ENCODE peak calls at places on chromosomes 4 and X, in eight cellular contexts. J, C, F, W, Q, Z, K and U are unnamed samples.

GRCh38 chr4:2462218-2462991 is 6.5 kb upstream of the RNF4 start:
- DNase-seq in J (peak), Q (peak), F (no peak), W (peak), Z (peak), C (peak), K (peak), U (peak)

GRCh38 chr4:3422241-3422801 is 19.4 kb upstream of the HGFAC start:
- DNase-seq in C (no peak), W (no peak), J (peak), Q (no peak), K (peak), Z (no peak), F (no peak), U (no peak)

GRCh38 chr4:73045894-73046293 is 23.6 kb downstream of the COX18 start:
- DNase-seq in Z (no peak), C (no peak), J (no peak), K (no peak), F (no peak), W (peak), Q (no peak), U (no peak)

GRCh38 chrX:119516157-119516702 is 48.0 kb downstream of the SLC25A5 start:
- DNase-seq in W (peak), Z (no peak), F (no peak), Q (peak), K (no peak), J (peak), C (peak), U (peak)

GRCh38 chrX:30196322-30196721 is 19.0 kb upstream of the MAGEB2 start:
- DNase-seq in W (peak), Q (peak), F (no peak), K (no peak), Z (no peak), C (peak), J (no peak), U (peak)

GRCh38 chrX:11406109-11406755 is 113.0 kb downstream of the AMELX start:
- DNase-seq in K (no peak), Z (no peak), F (no peak), W (peak), Q (no peak), C (peak), J (no peak), U (peak)

GRCh38 chr4:686371-687040 is 2.4 kb downstream of the SLC49A3 start:
- DNase-seq in Q (no peak), J (peak), F (no peak), C (no peak), W (no peak), K (no peak), Z (peak), U (no peak)

GRCh38 chr4:85430697-85431096 is 44.3 kb upstream of the ARHGAP24 start:
- DNase-seq in C (no peak), W (no peak), J (no peak), Z (no peak), K (no peak), Q (peak), F (no peak), U (peak)

GRCh38 chr4:1638873-1639272 is 45.2 kb downstream of the FAM53A start:
- DNase-seq in Q (no peak), K (no peak), C (no peak), F (no peak), Z (no peak), J (peak), W (no peak), U (no peak)

GRCh38 chr4:11821774-11822430 is 393.2 kb upstream of the HS3ST1 start:
- DNase-seq in Q (no peak), K (no peak), C (no peak), Z (no peak), J (no peak), W (no peak), F (no peak), U (no peak)

GRCh38 chr4:115361781-115362180 is 248.4 kb upstream of the NDST4 start:
- DNase-seq in Q (no peak), W (no peak), Z (no peak), J (no peak), F (no peak), K (no peak), C (no peak), U (no peak)

GRCh38 chr4:97646997-97647396 is 496.3 kb downstream of the STPG2 start:
- DNase-seq in K (no peak), Z (peak), C (peak), Q (peak), W (no peak), J (peak), F (no peak), U (peak)

GRCh38 chrX:47958943-47959342 is 44.8 kb downstream of the ZNF182 start:
- DNase-seq in C (no peak), J (no peak), W (no peak), Q (peak), Z (no peak), K (no peak), F (no peak), U (peak)

GRCh38 chrX:24748196-24748595 is 54.5 kb downstream of the POLA1 start:
- DNase-seq in J (no peak), F (no peak), Q (no peak), C (no peak), K (no peak), W (no peak), Z (no peak), U (no peak)

GRCh38 chrX:41561045-41561444 is 113.9 kb downstream of the NYX start:
- DNase-seq in Q (peak), K (no peak), J (no peak), W (peak), C (peak), Z (no peak), F (no peak), U (peak)

GRCh38 chr4:95835672-95836071 is 4.2 kb upstream of the PDHA2 start:
- DNase-seq in Z (no peak), C (no peak), W (no peak), J (no peak), K (no peak), Q (peak), F (no peak), U (no peak)

GRCh38 chr4:19982556-19982955 is 269.1 kb upstream of the SLIT2 start:
- DNase-seq in W (peak), F (no peak), Q (no peak), C (peak), Z (no peak), K (no peak), J (no peak), U (peak)

GRCh38 chrX:47815901-47816845 is 20.5 kb upstream of the ZNF81 start:
- DNase-seq in F (no peak), J (no peak), C (no peak), K (no peak), Z (no peak), Q (no peak), W (no peak), U (no peak)

GRCh38 chrX:15816886-15817285 is 26.6 kb downstream of the ZRSR2 start:
- DNase-seq in C (peak), Z (no peak), F (no peak), Q (no peak), K (no peak), J (no peak), W (no peak), U (peak)

GRCh38 chr4:83855044-83855443 is 319.1 kb downstream of the GPAT3 start:
- DNase-seq in Q (peak), C (peak), J (no peak), Z (no peak), F (no peak), W (peak), K (no peak), U (peak)

GRCh38 chr4:114807759-114808404 is 209.3 kb downstream of the UGT8 start:
- DNase-seq in C (peak), Z (no peak), J (no peak), W (peak), F (no peak), K (no peak), Q (peak), U (peak)

GRCh38 chr4:126405369-126405982 is 1090.7 kb downstream of the FAT4 start:
- DNase-seq in J (no peak), C (peak), W (peak), Z (no peak), K (no peak), F (no peak), Q (no peak), U (peak)

GRCh38 chr4:99468891-99469290 is 33.7 kb upstream of the ADH7 start:
- DNase-seq in F (no peak), Q (no peak), Z (no peak), W (peak), K (no peak), J (no peak), C (no peak), U (peak)

GRCh38 chrX:455199-455598 is 68.5 kb upstream of the PPP2R3B start:
- DNase-seq in W (no peak), F (no peak), Z (peak), K (no peak), J (no peak), Q (no peak), C (no peak), U (no peak)

GRCh38 chr4:9923195-9923812 is 98.0 kb downstream of the SLC2A9 start:
- DNase-seq in Q (no peak), F (no peak), K (no peak), W (no peak), J (no peak), C (no peak), Z (no peak), U (no peak)

GRCh38 chr4:7124643-7125442 is 57.0 kb upstream of the GRPEL1 start:
- DNase-seq in K (no peak), Z (peak), Q (peak), C (peak), W (peak), F (no peak), J (peak), U (peak)

DNA sequence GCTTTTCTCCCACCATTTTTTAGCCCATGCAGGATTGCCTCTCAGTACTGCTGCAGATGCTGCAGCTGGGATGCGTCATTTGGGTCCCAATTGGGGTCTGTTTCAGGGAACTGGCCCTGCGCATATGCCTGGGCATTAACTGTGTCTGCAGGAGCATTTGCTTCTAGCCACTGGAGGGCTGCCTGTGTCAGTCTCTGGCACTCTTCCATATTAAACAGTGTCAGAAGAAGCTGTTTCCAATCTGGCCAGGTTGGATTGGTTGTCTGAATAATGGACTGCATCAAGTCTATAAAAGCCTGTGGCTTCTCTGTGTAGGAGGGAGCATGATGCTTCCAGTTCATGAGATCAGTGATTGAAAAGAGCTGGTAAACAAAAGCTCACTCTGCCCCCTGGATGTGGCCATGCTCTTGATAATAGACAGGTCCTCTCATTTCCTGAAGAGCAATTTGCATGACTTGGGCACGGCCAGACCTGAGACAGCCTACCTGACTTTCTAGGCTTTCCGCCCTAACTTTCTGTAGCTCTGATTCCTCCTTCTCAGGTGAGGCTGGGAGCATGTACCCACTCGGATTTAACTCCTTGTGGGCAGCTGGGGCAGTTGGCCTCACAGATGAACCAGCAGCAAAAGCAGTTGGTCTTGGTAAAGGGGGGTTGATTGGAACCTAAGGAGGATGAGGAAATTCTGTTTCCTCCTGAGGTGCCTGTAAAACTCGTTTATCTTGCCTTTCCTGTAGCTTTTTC is 29.2 kb downstream of the SULT1E1 start:
- DNase-seq in W (no peak), J (no peak), C (peak), Q (peak), Z (no peak), F (no peak), K (no peak), U (no peak)
- H3K4me3 ChIP-seq in W (no peak), J (no peak), C (no peak), Q (no peak), Z (no peak), F (no peak), K (no peak), U (no peak)

GRCh38 chrX:131709553-131709952 is 165.7 kb downstream of the OR13H1 start:
- DNase-seq in Q (no peak), C (no peak), K (no peak), J (no peak), F (no peak), W (no peak), Z (no peak), U (no peak)

DNA sequence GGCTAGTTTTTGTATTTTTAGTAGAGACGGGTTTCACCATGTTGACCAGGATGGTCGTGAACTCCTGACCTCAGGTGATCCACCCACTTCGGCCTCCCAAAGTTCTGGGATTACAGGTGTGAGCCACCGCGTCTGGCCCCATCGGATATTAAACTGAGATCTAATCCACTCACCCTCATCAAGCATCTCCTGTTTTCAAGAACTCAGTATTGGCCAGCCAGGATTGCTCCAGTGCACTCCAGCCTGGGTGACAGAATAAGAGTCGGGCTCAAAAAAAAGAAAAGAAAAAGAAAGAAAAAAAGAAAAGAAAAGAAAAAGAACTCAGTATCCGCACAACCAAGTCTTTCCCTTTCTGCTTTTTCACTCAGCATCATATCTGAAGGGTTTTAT is 167.6 kb downstream of the OR13H1 start:
- DNase-seq in Q (no peak), C (no peak), F (no peak), J (no peak), K (no peak), W (no peak), Z (no peak), U (no peak)
- H3K4me3 ChIP-seq in Q (no peak), C (no peak), F (no peak), J (no peak), K (no peak), W (peak), Z (peak), U (peak)

GRCh38 chr4:48011722-48012121 is 4.8 kb downstream of the CNGA1 start:
- DNase-seq in C (no peak), F (no peak), J (no peak), Q (no peak), W (no peak), Z (no peak), K (no peak), U (no peak)
- H3K4me3 ChIP-seq in C (no peak), F (no peak), J (no peak), Q (no peak), W (no peak), Z (no peak), K (no peak), U (no peak)

DNA sequence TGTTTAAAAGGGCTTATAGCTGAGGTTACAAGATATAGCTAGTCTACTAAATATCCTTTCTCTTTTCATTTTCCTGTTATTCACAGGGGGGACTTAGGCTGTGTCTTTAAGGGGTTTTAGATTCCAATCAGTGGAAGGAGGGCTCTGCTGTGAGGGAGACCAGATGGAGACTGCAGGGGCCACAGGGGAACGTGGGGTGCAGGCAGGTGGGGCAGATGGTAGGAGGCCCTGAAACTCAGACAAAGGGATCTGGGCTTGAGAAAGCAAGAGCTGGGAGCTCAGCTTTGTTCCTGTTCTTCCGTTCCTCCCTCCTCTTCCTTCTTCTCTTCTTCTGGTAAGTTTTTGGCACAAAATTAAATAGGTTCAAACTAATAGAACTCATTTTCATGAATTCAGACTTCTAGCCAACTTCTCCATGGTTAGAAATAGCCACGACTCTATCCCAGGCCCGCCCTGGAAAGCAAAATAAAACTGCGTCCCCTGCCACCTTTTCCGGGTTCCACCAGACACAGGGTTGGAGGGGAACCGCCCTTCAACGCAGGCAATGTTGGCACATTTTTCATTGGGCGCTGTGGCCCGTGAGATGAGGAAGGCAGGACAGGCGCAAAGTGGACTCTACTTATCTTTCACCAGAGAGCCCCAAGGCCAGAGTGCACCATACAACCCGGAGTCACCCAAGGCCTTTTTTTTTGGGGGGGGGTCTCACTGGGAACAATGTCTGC is 3.5 kb upstream of the TMSB4X start:
- DNase-seq in C (no peak), Q (no peak), J (peak), W (no peak), K (peak), F (no peak), Z (no peak), U (no peak)
- H3K4me3 ChIP-seq in C (no peak), Q (no peak), J (peak), W (no peak), K (peak), F (no peak), Z (no peak), U (no peak)

GRCh38 chr4:89308161-89308500 is 531 bp upstream of the GPRIN3 start:
- DNase-seq in C (no peak), Z (no peak), Q (no peak), J (no peak), F (no peak), W (no peak), K (no peak), U (no peak)
- H3K4me3 ChIP-seq in C (peak), Z (peak), Q (peak), J (peak), F (peak), W (peak), K (peak), U (peak)

DNA sequence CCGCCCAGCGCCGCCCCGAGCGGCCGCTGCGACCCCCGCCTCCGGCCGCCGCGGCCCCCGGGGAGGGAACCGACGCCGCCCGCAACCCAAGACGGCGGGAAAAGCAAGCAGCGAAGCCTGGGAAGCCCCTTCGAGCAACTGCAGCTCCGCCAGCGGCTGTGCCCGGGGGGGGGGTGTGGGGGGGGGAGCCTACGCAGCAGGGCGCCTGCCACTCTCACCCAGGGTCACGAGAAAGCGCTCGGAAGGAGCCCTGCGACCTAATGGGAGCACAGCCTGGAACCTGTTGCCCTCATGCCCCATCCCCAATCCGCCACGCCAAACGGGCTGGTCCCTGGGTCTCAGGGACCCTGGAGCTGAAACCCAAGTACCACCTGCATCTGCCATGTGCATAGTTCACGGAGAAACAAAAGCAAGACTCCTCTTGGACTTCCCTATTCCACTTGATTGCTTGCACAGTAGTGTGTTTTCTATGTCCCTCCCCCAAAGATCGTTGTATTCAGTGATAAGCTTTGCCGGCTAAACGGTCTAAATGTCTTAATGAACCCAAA is 318 bp upstream of the GAB3 start:
- DNase-seq in W (no peak), J (peak), Z (no peak), C (no peak), F (no peak), Q (no peak), K (peak), U (no peak)
- H3K4me3 ChIP-seq in W (peak), J (peak), Z (peak), C (peak), F (no peak), Q (no peak), K (peak), U (peak)

GRCh38 chrX:154372612-154373022 is 1.8 kb downstream of the FLNA start:
- DNase-seq in C (peak), J (no peak), F (no peak), Q (no peak), K (no peak), Z (no peak), W (peak), U (peak)
- H3K4me3 ChIP-seq in C (peak), J (peak), F (no peak), Q (no peak), K (peak), Z (peak), W (peak), U (peak)

GRCh38 chrX:9532349-9532748 is 67.5 kb downstream of the TBL1X start:
- DNase-seq in F (peak), W (peak), C (peak), Z (peak), Q (no peak), K (no peak), J (peak), U (peak)

GRCh38 chrX:9537781-9538180 is 72.9 kb downstream of the TBL1X start:
- DNase-seq in Q (no peak), W (no peak), C (no peak), F (peak), K (no peak), Z (no peak), J (no peak), U (no peak)

GRCh38 chrX:9535101-9535500 is 70.2 kb downstream of the TBL1X start:
- DNase-seq in F (no peak), W (peak), J (no peak), Z (no peak), K (no peak), Q (no peak), C (no peak), U (no peak)

GRCh38 chrX:9533611-9534010 is 68.8 kb downstream of the TBL1X start:
- DNase-seq in K (no peak), W (no peak), Q (no peak), Z (no peak), C (no peak), F (no peak), J (no peak), U (no peak)

DNA sequence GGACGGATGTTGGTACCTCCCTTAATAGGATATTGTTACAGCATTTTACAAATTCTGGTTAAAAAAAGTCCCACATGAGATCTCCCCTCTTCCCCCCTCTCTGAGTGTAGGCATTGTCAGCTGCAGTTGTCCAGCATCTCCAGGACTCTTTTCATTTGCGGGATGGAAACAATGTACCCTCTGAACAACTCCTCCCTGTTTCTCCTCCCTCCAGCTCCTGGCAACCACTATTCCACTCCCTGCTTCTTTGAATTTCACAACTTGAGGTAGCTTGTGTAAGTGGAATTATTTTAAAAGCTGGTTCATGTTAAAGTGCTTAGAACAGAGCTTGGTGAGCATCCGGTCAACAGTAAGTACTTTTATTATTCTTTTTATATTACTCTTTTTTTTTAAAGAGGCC is 69.8 kb downstream of the TBL1X start:
- DNase-seq in J (no peak), K (no peak), W (peak), Q (no peak), F (no peak), C (peak), Z (no peak), U (peak)
- H3K4me3 ChIP-seq in J (no peak), K (no peak), W (no peak), Q (no peak), F (no peak), C (no peak), Z (no peak), U (peak)

GRCh38 chrX:56232221-56233082 is at the start of gene KLF8:
- DNase-seq in J (peak), W (no peak), C (no peak), K (peak), Q (peak), Z (peak), F (peak), U (no peak)
- H3K4me3 ChIP-seq in J (peak), W (no peak), C (peak), K (peak), Q (peak), Z (peak), F (peak), U (peak)